ENCODE peak calls at places on chromosome 15, in six cellular contexts. L is BE2C; N is GM06990; H is adrenal gland; V is PC-3; K is CD8-positive, alpha-beta T cell. T is an unnamed sample.

GRCh38 chr15:83304861-83305661 is 20.6 kb upstream of the BNC1 start:
- DNase-seq in V (peak), H (no peak), K (no peak), N (no peak), L (no peak), T (no peak)

GRCh38 chr15:62578548-62578947 is 413.5 kb upstream of the C2CD4B start:
- DNase-seq in V (no peak), H (no peak), K (no peak), L (no peak), N (no peak), T (no peak)

GRCh38 chr15:74792227-74793016 is 10.5 kb downstream of the CSK start:
- DNase-seq in V (no peak), K (no peak), N (no peak), H (no peak), L (no peak), T (no peak)

GRCh38 chr15:67127334-67127664 is 61.9 kb downstream of the SMAD3 start:
- DNase-seq in V (peak), K (no peak), N (no peak), H (no peak), L (no peak), T (no peak)

GRCh38 chr15:92355307-92355706 is 38.4 kb upstream of the ST8SIA2 start:
- DNase-seq in K (no peak), H (no peak), L (no peak), N (no peak), V (no peak), T (no peak)

GRCh38 chr15:26772588-26773484 is at the start of gene GABRB3:
- DNase-seq in L (peak), N (no peak), V (no peak), K (no peak), H (peak), T (no peak)

GRCh38 chr15:89783111-89783860 is 7.2 kb downstream of the MESP2 start:
- DNase-seq in H (no peak), L (peak), V (no peak), N (no peak), K (no peak), T (no peak)

GRCh38 chr15:63231717-63232116 is 42.3 kb downstream of the RAB8B start:
- DNase-seq in V (no peak), H (no peak), L (no peak), N (no peak), K (no peak), T (no peak)

GRCh38 chr15:83413054-83413719 is 34.0 kb upstream of the SH3GL3 start:
- DNase-seq in K (no peak), L (no peak), H (no peak), V (no peak), N (peak), T (peak)

GRCh38 chr15:78149805-78150751 is 916 bp downstream of the IDH3A start:
- DNase-seq in L (no peak), K (no peak), H (no peak), V (peak), N (no peak), T (no peak)

GRCh38 chr15:64985382-64986033 is 4.2 kb downstream of the SPG21 start:
- DNase-seq in N (no peak), V (peak), L (no peak), H (peak), K (no peak), T (no peak)

GRCh38 chr15:78131295-78132021 is at the start of gene CIB2:
- DNase-seq in V (peak), K (peak), N (peak), L (peak), H (peak), T (peak)

GRCh38 chr15:73601449-73602425 is 31.5 kb downstream of the NPTN start:
- DNase-seq in K (no peak), L (peak), V (peak), H (peak), N (no peak), T (no peak)

GRCh38 chr15:80204231-80204630 is 47.8 kb downstream of the CTXND1 start:
- DNase-seq in V (no peak), K (no peak), H (no peak), L (no peak), N (no peak), T (no peak)

GRCh38 chr15:91864669-91865068 is 11.2 kb downstream of the SLCO3A1 start:
- DNase-seq in N (no peak), V (no peak), K (no peak), L (no peak), H (no peak), T (no peak)

GRCh38 chr15:96771035-96771434 is 440.5 kb downstream of the NR2F2 start:
- DNase-seq in N (no peak), K (no peak), H (no peak), V (no peak), L (no peak), T (no peak)

GRCh38 chr15:88890495-88890894 is 4.8 kb downstream of the HAPLN3 start:
- DNase-seq in N (no peak), H (no peak), L (no peak), K (no peak), V (no peak), T (no peak)

GRCh38 chr15:74857082-74857655 is 14.2 kb upstream of the ULK3 start:
- DNase-seq in H (peak), K (no peak), V (peak), N (peak), L (peak), T (peak)

GRCh38 chr15:63504979-63505841 is 817 bp downstream of the USP3 start:
- DNase-seq in L (peak), V (peak), N (peak), H (peak), K (peak), T (no peak)

GRCh38 chr15:90619468-90619867 is 89.7 kb downstream of the CRTC3 start:
- DNase-seq in L (no peak), H (no peak), K (no peak), V (no peak), N (no peak), T (no peak)

GRCh38 chr15:26970712-26971210 is at the start of gene GABRG3:
- DNase-seq in K (no peak), L (peak), N (no peak), V (peak), H (no peak), T (no peak)

GRCh38 chr15:41945701-41946100 is 26.7 kb downstream of the EHD4 start:
- DNase-seq in H (no peak), V (no peak), K (no peak), N (no peak), L (no peak), T (no peak)

DNA sequence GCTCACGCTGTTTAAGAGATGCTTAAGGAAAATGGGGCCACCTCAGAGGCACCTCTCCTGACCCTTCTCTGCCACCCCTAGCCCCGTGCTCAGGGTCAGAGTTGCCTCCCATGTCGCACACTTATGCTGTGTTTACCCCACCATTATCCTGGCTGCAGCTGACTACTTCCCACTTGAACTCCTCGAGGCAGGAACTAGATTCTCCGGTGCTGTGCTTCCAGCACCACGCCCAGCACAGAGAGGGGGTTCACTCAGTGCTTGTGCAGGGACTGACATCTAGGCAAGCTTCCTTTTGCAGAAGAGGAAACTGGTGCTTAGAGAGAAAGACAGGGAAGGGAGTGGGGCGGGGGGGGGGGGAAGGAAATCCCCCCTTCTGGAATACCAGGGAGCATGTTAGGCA is 340.1 kb downstream of the RORA start:
- DNase-seq in V (no peak), L (no peak), N (no peak), H (no peak), K (no peak), T (no peak)
- TF ChIP-seq CTCF in V (no peak), L (no peak), N (no peak), H (no peak), K (no peak), T (no peak)

GRCh38 chr15:49827311-49827710 is 206.5 kb downstream of the DTWD1 start:
- DNase-seq in H (no peak), V (no peak), L (no peak), N (no peak), K (no peak), T (no peak)

GRCh38 chr15:49831206-49831965 is 210.5 kb downstream of the DTWD1 start:
- DNase-seq in V (peak), N (no peak), L (no peak), K (no peak), H (no peak), T (no peak)

GRCh38 chr15:49826640-49827281 is 205.9 kb downstream of the DTWD1 start:
- DNase-seq in K (no peak), L (no peak), N (no peak), V (no peak), H (no peak), T (no peak)

GRCh38 chr15:49830411-49830810 is 209.6 kb downstream of the DTWD1 start:
- DNase-seq in L (no peak), N (no peak), V (no peak), H (no peak), K (no peak), T (no peak)

DNA sequence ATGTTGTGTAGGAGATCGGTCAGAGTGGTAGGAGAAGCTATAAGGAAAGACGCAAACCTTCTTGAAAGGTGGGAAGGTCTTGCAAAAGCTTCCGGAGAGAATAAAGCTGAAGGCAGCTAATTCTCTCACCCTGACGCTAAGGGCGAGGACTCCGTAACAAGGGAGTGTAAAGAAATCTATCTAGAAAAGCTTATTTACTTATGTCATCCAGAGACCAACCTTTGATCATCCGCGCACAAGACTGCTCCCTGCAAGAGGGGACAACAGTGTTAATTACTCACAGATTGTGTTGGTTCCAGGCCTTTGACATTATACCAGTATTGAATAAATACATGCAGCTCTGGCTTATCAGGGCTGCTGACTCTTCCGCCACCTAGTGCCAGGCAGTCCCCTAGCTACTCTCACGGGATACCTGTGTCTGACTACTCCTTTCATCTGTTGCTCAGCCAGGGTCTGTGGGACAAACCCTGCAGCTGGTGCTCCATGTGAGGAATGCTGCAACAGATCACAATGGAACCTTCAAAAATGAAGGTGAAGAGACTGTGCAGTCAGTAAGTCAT is 211.7 kb downstream of the DTWD1 start:
- DNase-seq in N (no peak), K (no peak), H (peak), V (peak), L (peak), T (no peak)
- TF ChIP-seq CTCF in N (peak), K (no peak), H (no peak), V (peak), L (peak), T (no peak)

GRCh38 chr15:68930268-68931022 is at the start of gene SPESP1:
- DNase-seq in N (peak), H (peak), K (peak), L (peak), V (no peak), T (no peak)

GRCh38 chr15:68921926-68922325 is 8.4 kb upstream of the SPESP1 start:
- DNase-seq in L (no peak), H (no peak), V (peak), K (no peak), N (no peak), T (no peak)

DNA sequence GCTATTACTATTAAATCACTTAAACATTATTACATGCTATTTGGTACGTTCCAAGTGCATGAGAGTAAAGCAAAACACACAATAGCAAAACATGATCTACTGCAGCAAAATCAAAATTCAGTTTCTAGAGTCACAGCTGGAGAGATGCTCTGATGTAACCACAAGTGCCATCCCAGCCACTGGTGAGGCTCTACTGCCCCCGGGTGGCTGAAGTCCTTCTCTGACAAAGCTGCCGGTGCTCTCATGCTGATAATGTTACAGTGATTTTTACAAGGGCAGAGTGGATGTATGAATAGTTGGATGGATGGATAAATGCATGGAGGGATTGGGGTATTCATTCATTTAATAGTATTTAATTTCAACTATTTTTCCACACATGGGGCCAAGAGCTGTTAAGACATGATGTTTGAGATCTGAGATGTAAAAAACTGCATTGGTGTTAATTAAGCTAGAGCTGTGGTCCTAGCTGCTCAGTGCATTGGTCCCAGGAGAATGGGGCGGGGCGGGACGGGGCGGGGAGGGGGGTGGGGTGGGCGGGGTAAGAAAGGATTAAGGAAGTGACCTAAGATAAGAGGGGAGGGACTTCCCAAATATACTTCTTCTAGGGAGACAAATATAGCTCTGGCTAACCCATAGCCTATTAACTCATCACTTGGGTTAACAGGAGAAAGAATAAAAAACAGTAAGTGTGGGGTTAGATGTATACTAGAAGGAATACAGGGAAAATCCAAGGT is 5.3 kb upstream of the SPESP1 start:
- DNase-seq in V (peak), N (peak), H (peak), K (peak), L (peak), T (peak)
- TF ChIP-seq CTCF in V (peak), N (peak), H (peak), K (peak), L (peak), T (peak)

DNA sequence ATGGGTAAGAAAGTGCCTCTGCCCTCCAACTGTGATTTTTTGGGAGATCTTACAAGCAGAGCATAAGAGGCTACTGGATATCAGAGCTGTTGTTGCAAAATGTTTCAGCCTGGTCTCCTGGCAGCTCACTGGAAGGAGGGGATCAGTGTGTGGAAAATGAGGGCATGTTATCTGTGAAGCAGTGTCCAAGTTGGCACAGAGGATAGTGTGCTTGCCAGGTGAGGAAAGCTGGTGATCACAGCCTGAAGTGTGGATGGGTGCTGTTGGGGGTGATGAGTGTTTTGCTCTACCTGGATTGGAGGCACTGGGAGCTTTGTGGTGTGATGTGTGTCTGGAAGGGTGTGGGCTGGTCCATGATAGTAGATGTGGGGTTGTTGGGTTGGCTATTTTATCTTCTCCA is 69.3 kb downstream of the MCTP2 start:
- DNase-seq in V (no peak), K (no peak), N (no peak), H (no peak), L (no peak), T (no peak)
- TF ChIP-seq CTCF in V (no peak), K (no peak), N (no peak), H (no peak), L (no peak), T (no peak)

GRCh38 chr15:43266386-43266785 is 342 bp downstream of the TGM5 start:
- DNase-seq in K (no peak), L (no peak), V (no peak), H (no peak), N (no peak), T (no peak)

GRCh38 chr15:43266834-43267233 is at the start of gene TGM5:
- DNase-seq in L (no peak), N (no peak), K (no peak), V (peak), H (no peak), T (no peak)

GRCh38 chr15:43270113-43270665 is 3.5 kb upstream of the TGM5 start:
- DNase-seq in V (no peak), K (no peak), N (no peak), L (no peak), H (no peak), T (no peak)

GRCh38 chr15:43267439-43267838 is 711 bp upstream of the TGM5 start:
- DNase-seq in H (no peak), L (no peak), V (no peak), N (no peak), K (no peak), T (no peak)

GRCh38 chr15:43268111-43269105 is 1.7 kb upstream of the TGM5 start:
- DNase-seq in N (no peak), K (no peak), V (peak), H (no peak), L (peak), T (peak)
- TF ChIP-seq CTCF in N (peak), K (no peak), V (peak), H (no peak), L (peak), T (peak)

GRCh38 chr15:60390931-60391501 is 6.8 kb downstream of the ANXA2 start:
- DNase-seq in L (no peak), K (no peak), N (no peak), V (peak), H (peak), T (no peak)
- TF ChIP-seq CTCF in L (no peak), K (no peak), N (no peak), V (no peak), H (no peak), T (no peak)

GRCh38 chr15:51770902-51771301 is 19.5 kb downstream of the TMOD2 start:
- DNase-seq in N (no peak), K (no peak), L (no peak), H (no peak), V (no peak), T (no peak)

GRCh38 chr15:51780636-51781035 is 29.2 kb downstream of the TMOD2 start:
- DNase-seq in N (no peak), L (no peak), K (no peak), V (peak), H (no peak), T (no peak)

GRCh38 chr15:51776952-51777574 is 25.7 kb downstream of the TMOD2 start:
- DNase-seq in N (peak), K (peak), H (peak), V (peak), L (peak), T (peak)

GRCh38 chr15:51771773-51772172 is 20.4 kb downstream of the TMOD2 start:
- DNase-seq in K (no peak), V (no peak), H (no peak), L (no peak), N (no peak), T (no peak)

GRCh38 chr15:51775967-51776816 is 24.8 kb downstream of the TMOD2 start:
- DNase-seq in H (peak), L (peak), N (no peak), K (peak), V (peak), T (peak)
- TF ChIP-seq CTCF in H (peak), L (peak), N (peak), K (peak), V (peak), T (peak)

T was measured in GM10248.